ENCODE peak calls at places on chromosomes 4 and X, in eight cellular contexts. O, B, J, C, A, X, F and Z are unnamed samples. For H3K36me3, the result is how much of the 10 kb centered on the place peaks cover.

GRCh38 chr4:188107931-188108843 is 1.2 kb downstream of the TRIML2 start:
- DNase-seq in O (no peak), B (no peak), J (no peak), C (no peak), A (peak), X (peak), F (no peak), Z (no peak)

GRCh38 chr4:48906283-48907173 is at the start of gene OCIAD2:
- DNase-seq in O (peak), B (peak), J (peak), C (peak), A (peak), X (peak), F (peak), Z (peak)

GRCh38 chr4:10783351-10783750 is 98.8 kb upstream of the CLNK start:
- DNase-seq in O (no peak), B (no peak), J (no peak), C (no peak), A (peak), X (no peak), F (no peak), Z (no peak)

GRCh38 chr4:5300275-5300674 is 249.0 kb downstream of the STK32B start:
- DNase-seq in O (no peak), B (no peak), J (no peak), C (no peak), A (no peak), X (no peak), F (no peak), Z (no peak)

GRCh38 chr4:48269861-48270515 is 350 bp upstream of the TEC start:
- DNase-seq in O (peak), B (peak), J (peak), C (peak), A (peak), X (peak), F (peak), Z (peak)

GRCh38 chrX:77505227-77505626 is 58.0 kb downstream of the FGF16 start:
- DNase-seq in O (no peak), B (no peak), J (no peak), C (no peak), A (peak), X (no peak), F (no peak), Z (no peak)

GRCh38 chr4:2047031-2047660 is 12.0 kb upstream of the NAT8L start:
- DNase-seq in O (no peak), B (no peak), J (no peak), C (no peak), A (no peak), X (no peak), F (no peak), Z (no peak)

GRCh38 chr4:4994312-4995097 is 24.8 kb downstream of the CYTL1 start:
- DNase-seq in O (no peak), B (no peak), J (no peak), C (no peak), A (no peak), X (no peak), F (no peak), Z (no peak)

GRCh38 chrX:36431819-36432218 is 512.3 kb downstream of the CFAP47 start:
- DNase-seq in O (no peak), B (no peak), J (no peak), C (no peak), A (peak), X (no peak), F (no peak), Z (no peak)

GRCh38 chrX:35382966-35383365 is 415.2 kb upstream of the MAGEB16 start:
- DNase-seq in O (no peak), B (no peak), J (no peak), C (no peak), A (no peak), X (no peak), F (no peak), Z (no peak)

GRCh38 chrX:17412692-17413091 is 37.7 kb downstream of the NHS start:
- DNase-seq in O (no peak), B (no peak), J (no peak), C (no peak), A (peak), X (no peak), F (no peak), Z (no peak)

GRCh38 chrX:136097871-136098805 is 49.2 kb upstream of the FHL1 start:
- DNase-seq in O (no peak), B (no peak), J (no peak), C (no peak), A (no peak), X (peak), F (no peak), Z (no peak)

GRCh38 chr4:44256414-44256813 is 192.2 kb downstream of the KCTD8 start:
- DNase-seq in O (no peak), B (no peak), J (peak), C (no peak), A (no peak), X (no peak), F (no peak), Z (no peak)

GRCh38 chrX:54182194-54182863 is 725 bp downstream of the FAM120C start:
- DNase-seq in O (peak), B (peak), J (peak), C (peak), A (peak), X (peak), F (peak), Z (peak)

GRCh38 chrX:120308558-120308957 is 2.7 kb downstream of the TMEM255A start:
- DNase-seq in O (no peak), B (no peak), J (peak), C (peak), A (no peak), X (peak), F (no peak), Z (no peak)

GRCh38 chr4:152578670-152579069 is 42.8 kb upstream of the FBXW7 start:
- DNase-seq in O (no peak), B (no peak), J (no peak), C (no peak), A (no peak), X (no peak), F (no peak), Z (no peak)

GRCh38 chr4:141912831-141913230 is 276.4 kb downstream of the IL15 start:
- DNase-seq in O (no peak), B (no peak), J (no peak), C (no peak), A (peak), X (no peak), F (peak), Z (no peak)

GRCh38 chrX:131279617-131280016 is 9.5 kb downstream of the IGSF1 start:
- DNase-seq in O (no peak), B (no peak), J (no peak), C (no peak), A (no peak), X (no peak), F (no peak), Z (no peak)

GRCh38 chr4:99062120-99062519 is 26.5 kb downstream of the ADH5 start:
- DNase-seq in O (no peak), B (no peak), J (no peak), C (no peak), A (no peak), X (no peak), F (no peak), Z (no peak)
- H3K27ac ChIP-seq in O (peak), B (no peak), J (no peak), C (no peak), A (no peak), X (no peak), F (no peak), Z (peak)

DNA sequence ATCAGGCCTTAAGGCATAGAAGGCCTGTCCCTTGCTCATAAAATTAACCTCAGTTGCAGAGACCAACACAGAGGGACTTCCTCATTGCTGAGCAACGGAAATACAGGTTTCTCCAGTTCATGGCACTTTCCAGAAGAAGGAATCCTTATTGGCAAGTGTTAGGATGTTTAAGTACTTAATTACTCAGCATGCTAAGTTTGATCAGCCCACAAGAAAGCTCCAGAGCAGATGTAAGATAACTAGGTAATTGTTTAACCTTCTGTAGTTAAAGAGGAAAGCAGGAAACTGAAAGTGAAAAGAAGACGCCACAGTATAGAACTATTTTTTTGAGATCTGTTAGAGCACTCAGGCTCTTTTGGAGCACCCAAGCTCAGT is 33.5 kb downstream of the SMS start:
- DNase-seq in O (no peak), B (no peak), J (no peak), C (no peak), A (no peak), X (no peak), F (no peak), Z (no peak)
- H3K36me3 ChIP-seq in O (under half), B (under half), J (half or more), C (under half), A (under half), X (under half), F (under half), Z (under half)

DNA sequence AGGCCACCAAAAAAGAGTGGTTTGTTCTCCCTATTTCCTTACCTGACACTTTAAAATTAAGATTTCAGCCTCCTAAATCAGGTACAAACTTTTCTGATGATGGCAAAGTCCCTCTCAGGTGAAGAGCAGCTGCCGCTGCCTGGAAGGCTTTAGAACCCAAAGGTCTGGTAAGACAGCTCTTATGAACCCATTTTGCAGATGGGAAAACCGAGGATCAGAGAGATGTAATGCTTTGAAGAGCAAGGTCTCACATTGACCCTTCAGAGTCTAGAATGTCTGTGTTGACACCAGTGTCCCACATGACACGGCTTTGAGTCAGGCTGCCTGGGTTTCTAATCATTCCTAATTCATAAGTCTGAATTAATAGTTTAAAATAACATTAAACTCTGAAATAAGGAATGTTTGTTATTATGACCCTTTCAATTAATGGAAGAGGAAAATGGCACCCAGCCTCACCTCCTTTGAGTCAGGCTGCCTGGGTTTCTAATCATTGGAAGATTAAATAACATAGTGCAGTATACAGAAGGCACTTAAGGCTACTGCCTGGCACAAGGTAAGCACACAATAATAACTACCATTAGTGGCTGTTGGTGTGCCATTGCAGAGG is 27.9 kb upstream of the KIAA0232 start:
- DNase-seq in O (no peak), B (no peak), J (no peak), C (no peak), A (no peak), X (no peak), F (no peak), Z (no peak)
- H3K27ac ChIP-seq in O (no peak), B (no peak), J (no peak), C (no peak), A (no peak), X (no peak), F (no peak), Z (no peak)

GRCh38 chr4:87132035-87132434 is 88.4 kb downstream of the KLHL8 start:
- DNase-seq in O (no peak), B (no peak), J (no peak), C (no peak), A (no peak), X (no peak), F (no peak), Z (no peak)
- H3K36me3 ChIP-seq in O (half or more), B (under half), J (half or more), C (under half), A (under half), X (half or more), F (half or more), Z (half or more)

DNA sequence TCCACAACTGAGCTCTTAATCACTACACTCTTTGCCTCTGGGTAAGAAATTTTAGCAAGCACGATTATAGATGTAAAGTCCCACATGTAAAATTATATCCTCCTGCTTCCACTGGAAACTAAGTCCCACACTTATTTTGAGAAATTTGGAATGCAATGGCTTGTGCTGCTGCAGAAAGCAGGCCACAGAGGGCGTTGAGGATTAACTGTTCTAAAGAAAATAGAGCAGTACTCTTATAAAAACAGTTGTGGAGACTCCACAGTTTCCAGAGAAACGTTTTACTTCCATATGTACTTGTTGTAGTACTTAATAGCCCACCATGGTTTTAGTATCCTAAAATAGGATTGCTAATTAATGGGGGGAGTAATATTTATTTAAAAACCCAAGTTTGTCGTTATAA is 1.7 kb upstream of the CENPC start:
- DNase-seq in O (no peak), B (no peak), J (no peak), C (no peak), A (no peak), X (no peak), F (no peak), Z (no peak)
- H3K27ac ChIP-seq in O (no peak), B (no peak), J (no peak), C (no peak), A (no peak), X (no peak), F (no peak), Z (no peak)

DNA sequence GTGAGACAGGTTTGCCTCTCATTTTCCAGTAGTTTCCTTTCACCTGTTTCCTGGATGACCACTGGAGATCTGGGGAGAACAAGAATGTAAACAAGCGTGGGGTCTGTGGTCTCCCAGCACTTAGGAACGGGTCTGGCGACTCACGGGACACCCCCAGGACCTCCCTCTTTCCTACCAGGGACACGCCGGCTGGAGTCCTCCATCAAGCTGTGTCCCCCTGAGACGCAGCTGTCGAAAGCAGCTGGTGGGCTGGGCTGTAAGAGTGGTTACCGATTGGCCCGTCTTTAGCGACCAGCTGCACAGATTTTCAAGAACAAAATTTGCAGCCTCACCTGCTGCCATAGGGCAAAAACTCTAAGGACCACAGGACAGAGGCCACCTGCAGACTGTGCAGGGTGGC is 11.9 kb downstream of the LRPAP1 start:
- DNase-seq in O (no peak), B (no peak), J (no peak), C (peak), A (no peak), X (no peak), F (no peak), Z (no peak)
- H3K36me3 ChIP-seq in O (half or more), B (half or more), J (half or more), C (under half), A (under half), X (under half), F (half or more), Z (under half)

GRCh38 chr4:8840006-8840793 is 31.4 kb downstream of the HMX1 start:
- DNase-seq in O (no peak), B (no peak), J (no peak), C (no peak), A (no peak), X (peak), F (no peak), Z (peak)

GRCh38 chr4:8838911-8839431 is 32.7 kb downstream of the HMX1 start:
- DNase-seq in O (no peak), B (no peak), J (no peak), C (no peak), A (no peak), X (peak), F (no peak), Z (no peak)

GRCh38 chr4:8837181-8837811 is 34.3 kb downstream of the HMX1 start:
- DNase-seq in O (no peak), B (no peak), J (peak), C (no peak), A (no peak), X (peak), F (no peak), Z (peak)

GRCh38 chr4:8836664-8837171 is 34.9 kb downstream of the HMX1 start:
- DNase-seq in O (no peak), B (no peak), J (no peak), C (no peak), A (no peak), X (peak), F (no peak), Z (peak)

GRCh38 chr4:8838296-8838695 is 33.3 kb downstream of the HMX1 start:
- DNase-seq in O (no peak), B (no peak), J (no peak), C (no peak), A (no peak), X (peak), F (no peak), Z (no peak)
- H3K27ac ChIP-seq in O (no peak), B (no peak), J (no peak), C (no peak), A (no peak), X (no peak), F (no peak), Z (no peak)

DNA sequence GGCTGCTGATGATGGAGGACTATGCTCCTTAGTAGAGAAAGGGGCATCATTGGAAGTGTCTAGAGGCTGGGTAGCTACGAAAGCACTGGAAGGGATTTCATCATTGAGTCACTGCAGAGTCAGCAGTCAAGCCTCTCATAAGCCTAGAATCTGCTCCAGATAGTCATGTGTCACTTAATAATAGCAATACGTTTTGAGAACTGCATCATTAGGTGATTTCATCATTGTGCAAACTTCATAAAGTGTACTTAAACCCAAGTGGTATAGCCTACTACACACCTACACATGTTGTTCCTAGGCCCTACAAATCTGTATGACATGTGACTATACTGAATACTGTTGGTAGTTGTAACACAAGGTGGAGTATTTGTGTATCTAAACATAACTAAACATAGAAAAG is 165.6 kb downstream of the PTTG2 start:
- DNase-seq in O (no peak), B (no peak), J (no peak), C (no peak), A (peak), X (no peak), F (no peak), Z (no peak)
- H3K36me3 ChIP-seq in O (half or more), B (under half), J (under half), C (under half), A (under half), X (under half), F (under half), Z (under half)

GRCh38 chr4:95050980-95051688 is 293.4 kb downstream of the BMPR1B start:
- DNase-seq in O (no peak), B (no peak), J (peak), C (no peak), A (no peak), X (peak), F (no peak), Z (peak)
- H3K27ac ChIP-seq in O (no peak), B (no peak), J (peak), C (no peak), A (no peak), X (peak), F (no peak), Z (peak)

DNA sequence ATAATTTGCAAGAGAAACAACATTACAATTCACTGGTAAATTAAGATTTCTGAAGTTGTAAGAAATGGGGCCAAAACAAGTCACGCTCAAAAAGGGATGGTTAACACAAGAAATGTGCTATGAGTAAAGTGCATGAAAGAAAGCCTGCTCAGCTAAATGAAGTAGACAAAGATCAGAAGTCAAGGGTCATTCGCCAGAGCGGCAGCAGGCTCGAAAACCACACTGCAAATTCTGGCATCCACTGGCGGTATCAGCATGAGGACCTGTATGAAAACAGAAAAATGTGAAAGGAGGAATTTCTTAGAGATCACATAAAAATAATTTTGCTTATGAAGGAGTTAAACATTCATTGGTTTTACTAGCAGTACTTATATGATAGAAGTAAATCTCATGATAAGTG is 49.6 kb downstream of the FBXL5 start:
- DNase-seq in O (no peak), B (no peak), J (peak), C (no peak), A (no peak), X (no peak), F (no peak), Z (no peak)
- H3K36me3 ChIP-seq in O (half or more), B (under half), J (half or more), C (under half), A (under half), X (half or more), F (under half), Z (half or more)